ENCODE peak calls at places on chromosomes 12 and 14, in seven cellular contexts. One of them, this sample, is unnamed.
A peak's percentile ranks its signal among the peaks of the same experiment; 100 is the strongest.

GRCh38 chr14:58865520-58866281 is 227.9 kb downstream of the DACT1 start:
- DNase-seq in BE2C: no peak
- DNase-seq in stomach: no peak
- DNase-seq in ovary: no peak
- DNase-seq in adrenal gland: no peak
- DNase-seq in cardiac muscle cell: no peak
- DNase-seq in colonic mucosa: no peak
- DNase-seq in this sample: no peak

GRCh38 chr14:61077946-61078738 is 97.1 kb downstream of the SLC38A6 start:
- DNase-seq in BE2C: no peak
- DNase-seq in stomach: no peak
- DNase-seq in ovary: no peak
- DNase-seq in adrenal gland: no peak
- DNase-seq in cardiac muscle cell: no peak
- DNase-seq in colonic mucosa: no peak
- DNase-seq in this sample: no peak

GRCh38 chr14:55241673-55242072 is 29.5 kb upstream of the FBXO34 start:
- DNase-seq in BE2C: no peak
- DNase-seq in stomach: no peak
- DNase-seq in ovary: no peak
- DNase-seq in adrenal gland: no peak
- DNase-seq in cardiac muscle cell: no peak
- DNase-seq in colonic mucosa: no peak
- DNase-seq in this sample: no peak

GRCh38 chr14:105283899-105284298 is 16.9 kb downstream of the BRF1 start:
- DNase-seq in BE2C: no peak
- DNase-seq in stomach: no peak
- DNase-seq in ovary: no peak
- DNase-seq in adrenal gland: no peak
- DNase-seq in cardiac muscle cell: no peak
- DNase-seq in colonic mucosa: no peak
- DNase-seq in this sample: no peak

GRCh38 chr12:132955094-132955932 is 793 bp downstream of the ZNF605 start:
- DNase-seq in BE2C: peak; percentile 39
- DNase-seq in stomach: peak; percentile 28
- DNase-seq in ovary: peak; percentile 50
- DNase-seq in adrenal gland: peak; percentile 50
- DNase-seq in cardiac muscle cell: peak; percentile 45
- DNase-seq in colonic mucosa: peak; percentile 28
- DNase-seq in this sample: peak; percentile 50

GRCh38 chr12:20493924-20494323 is 125.6 kb downstream of the PDE3A start:
- DNase-seq in BE2C: no peak
- DNase-seq in stomach: no peak
- DNase-seq in ovary: no peak
- DNase-seq in adrenal gland: no peak
- DNase-seq in cardiac muscle cell: no peak
- DNase-seq in colonic mucosa: no peak
- DNase-seq in this sample: no peak

GRCh38 chr12:69433653-69434052 is 36.5 kb upstream of the FRS2 start:
- DNase-seq in BE2C: no peak
- DNase-seq in stomach: no peak
- DNase-seq in ovary: no peak
- DNase-seq in adrenal gland: no peak
- DNase-seq in cardiac muscle cell: no peak
- DNase-seq in colonic mucosa: no peak
- DNase-seq in this sample: no peak

GRCh38 chr12:122371475-122372045 is 50.9 kb downstream of the CLIP1 start:
- DNase-seq in BE2C: no peak
- DNase-seq in stomach: no peak
- DNase-seq in ovary: no peak
- DNase-seq in adrenal gland: no peak
- DNase-seq in cardiac muscle cell: no peak
- DNase-seq in colonic mucosa: no peak
- DNase-seq in this sample: no peak

GRCh38 chr14:104983231-104983721 is 2.3 kb upstream of the CLBA1 start:
- DNase-seq in BE2C: peak; percentile 5
- DNase-seq in stomach: no peak
- DNase-seq in ovary: peak; percentile 21
- DNase-seq in adrenal gland: no peak
- DNase-seq in cardiac muscle cell: no peak
- DNase-seq in colonic mucosa: no peak
- DNase-seq in this sample: no peak

GRCh38 chr12:24679135-24679534 is 269.8 kb downstream of the BCAT1 start:
- DNase-seq in BE2C: no peak
- DNase-seq in stomach: no peak
- DNase-seq in ovary: no peak
- DNase-seq in adrenal gland: no peak
- DNase-seq in cardiac muscle cell: no peak
- DNase-seq in colonic mucosa: no peak
- DNase-seq in this sample: no peak

GRCh38 chr12:28059678-28060077 is 87.1 kb upstream of the PTHLH start:
- DNase-seq in BE2C: no peak
- DNase-seq in stomach: no peak
- DNase-seq in ovary: no peak
- DNase-seq in adrenal gland: no peak
- DNase-seq in cardiac muscle cell: no peak
- DNase-seq in colonic mucosa: no peak
- DNase-seq in this sample: no peak

GRCh38 chr12:42474391-42474790 is 115.2 kb downstream of the PRICKLE1 start:
- DNase-seq in BE2C: no peak
- DNase-seq in stomach: no peak
- DNase-seq in ovary: no peak
- DNase-seq in adrenal gland: no peak
- DNase-seq in cardiac muscle cell: no peak
- DNase-seq in colonic mucosa: no peak
- DNase-seq in this sample: no peak

GRCh38 chr14:51094901-51095853 is at the start of gene TRIM9:
- DNase-seq in BE2C: peak; percentile 99
- DNase-seq in stomach: peak; percentile 89
- DNase-seq in ovary: peak; percentile 96
- DNase-seq in adrenal gland: peak; percentile 95
- DNase-seq in cardiac muscle cell: peak; percentile 99
- DNase-seq in colonic mucosa: peak; percentile 94
- DNase-seq in this sample: peak; percentile 94

GRCh38 chr12:75814856-75815754 is 216.5 kb downstream of the PHLDA1 start:
- DNase-seq in BE2C: peak; percentile 75
- DNase-seq in stomach: no peak
- DNase-seq in ovary: no peak
- DNase-seq in adrenal gland: no peak
- DNase-seq in cardiac muscle cell: no peak
- DNase-seq in colonic mucosa: no peak
- DNase-seq in this sample: peak; percentile 18

GRCh38 chr12:77042834-77043233 is 22.5 kb downstream of the E2F7 start:
- DNase-seq in BE2C: no peak
- DNase-seq in stomach: no peak
- DNase-seq in ovary: no peak
- DNase-seq in adrenal gland: no peak
- DNase-seq in cardiac muscle cell: no peak
- DNase-seq in colonic mucosa: no peak
- DNase-seq in this sample: no peak

GRCh38 chr14:22883191-22883976 is at the start of gene REM2:
- DNase-seq in BE2C: peak; percentile 40
- DNase-seq in stomach: no peak
- DNase-seq in ovary: peak; percentile 36
- DNase-seq in adrenal gland: no peak
- DNase-seq in cardiac muscle cell: peak; percentile 28
- DNase-seq in colonic mucosa: no peak
- DNase-seq in this sample: no peak

GRCh38 chr12:65961731-65962130 is 137.4 kb downstream of the HMGA2 start:
- DNase-seq in BE2C: no peak
- DNase-seq in stomach: no peak
- DNase-seq in ovary: no peak
- DNase-seq in adrenal gland: no peak
- DNase-seq in cardiac muscle cell: no peak
- DNase-seq in colonic mucosa: no peak
- DNase-seq in this sample: peak; percentile 21

GRCh38 chr12:65965358-65965757 is 141.1 kb downstream of the HMGA2 start:
- DNase-seq in BE2C: no peak
- DNase-seq in stomach: no peak
- DNase-seq in ovary: no peak
- DNase-seq in adrenal gland: no peak
- DNase-seq in cardiac muscle cell: no peak
- DNase-seq in colonic mucosa: no peak
- DNase-seq in this sample: no peak

GRCh38 chr12:65960820-65961691 is 136.8 kb downstream of the HMGA2 start:
- DNase-seq in BE2C: no peak
- DNase-seq in stomach: no peak
- DNase-seq in ovary: no peak
- DNase-seq in adrenal gland: no peak
- DNase-seq in cardiac muscle cell: no peak
- DNase-seq in colonic mucosa: no peak
- DNase-seq in this sample: peak; percentile 48

GRCh38 chr12:65959452-65959851 is 135.2 kb downstream of the HMGA2 start:
- DNase-seq in BE2C: no peak
- DNase-seq in stomach: no peak
- DNase-seq in ovary: no peak
- DNase-seq in adrenal gland: no peak
- DNase-seq in cardiac muscle cell: no peak
- DNase-seq in colonic mucosa: no peak
- DNase-seq in this sample: no peak

DNA sequence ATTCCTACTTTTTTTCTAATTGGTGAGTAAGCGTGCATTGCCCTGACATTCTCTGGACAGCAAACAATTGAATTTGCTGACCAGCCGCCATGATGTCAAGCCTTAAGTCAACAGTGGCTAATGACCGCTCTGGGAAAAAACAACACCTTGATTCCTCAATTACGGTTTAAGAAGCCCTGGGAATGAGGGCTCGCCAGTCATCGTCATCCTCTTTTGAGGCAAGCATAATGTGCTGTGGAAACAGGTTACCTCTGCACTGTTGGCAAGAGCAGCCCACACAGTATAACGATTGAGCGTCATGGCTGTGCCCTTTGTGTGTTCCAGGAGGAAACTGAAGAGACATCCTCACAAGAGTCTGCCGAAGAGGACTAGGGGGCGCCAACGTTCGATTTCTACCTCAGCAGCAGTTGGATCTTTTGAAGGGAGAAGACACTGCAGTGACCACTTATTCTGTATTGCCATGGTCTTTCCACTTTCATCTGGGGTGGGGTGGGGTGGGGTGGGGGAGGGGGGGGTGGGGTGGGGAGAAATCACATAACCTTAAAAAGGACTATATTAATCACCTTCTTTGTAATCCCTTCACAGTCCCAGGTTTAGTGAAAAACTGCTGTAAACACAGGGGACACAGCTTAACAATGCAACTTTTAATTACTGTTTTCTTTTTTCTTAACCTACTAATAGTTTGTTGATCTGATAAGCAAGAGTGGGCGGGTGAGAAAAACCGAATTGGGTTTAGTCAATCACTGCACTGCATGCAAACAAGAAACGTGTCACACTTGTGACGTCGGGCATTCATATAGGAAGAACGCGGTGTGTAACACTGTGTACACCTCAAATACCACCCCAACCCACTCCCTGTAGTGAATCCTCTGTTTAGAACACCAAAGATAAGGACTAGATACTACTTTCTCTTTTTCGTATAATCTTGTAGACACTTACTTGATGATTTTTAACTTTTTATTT is 138.9 kb downstream of the HMGA2 start:
- DNase-seq in BE2C: peak; percentile 17
- DNase-seq in stomach: no peak
- DNase-seq in ovary: peak; percentile 26
- DNase-seq in adrenal gland: peak; percentile 41
- DNase-seq in cardiac muscle cell: peak; percentile 13
- DNase-seq in colonic mucosa: peak; percentile 41
- DNase-seq in this sample: peak; percentile 69
- H3K27me3 ChIP-seq in BE2C: peaks cover 6% of the 10 kb centered on the region
- H3K27me3 ChIP-seq in stomach: peaks cover 17% of the 10 kb centered on the region
- H3K27me3 ChIP-seq in ovary: no peaks in the 10 kb centered on the region
- H3K27me3 ChIP-seq in adrenal gland: peaks cover 14% of the 10 kb centered on the region
- H3K27me3 ChIP-seq in cardiac muscle cell: no peaks in the 10 kb centered on the region
- H3K27me3 ChIP-seq in colonic mucosa: no peaks in the 10 kb centered on the region
- H3K27me3 ChIP-seq in this sample: no peaks in the 10 kb centered on the region

GRCh38 chr12:116759783-116760581 is 21.9 kb downstream of the RNFT2 start:
- DNase-seq in BE2C: no peak
- DNase-seq in stomach: no peak
- DNase-seq in ovary: peak; percentile 26
- DNase-seq in adrenal gland: no peak
- DNase-seq in cardiac muscle cell: peak; percentile 8
- DNase-seq in colonic mucosa: no peak
- DNase-seq in this sample: peak; percentile 29
- TF ChIP-seq CTCF in BE2C: peak; percentile 5
- TF ChIP-seq CTCF in stomach: no peak
- TF ChIP-seq CTCF in ovary: no peak
- TF ChIP-seq CTCF in adrenal gland: no peak
- TF ChIP-seq CTCF in cardiac muscle cell: no peak
- TF ChIP-seq CTCF in colonic mucosa: no peak
- TF ChIP-seq CTCF in this sample: no peak

GRCh38 chr12:52211716-52212585 is 20.1 kb upstream of the KRT80 start:
- DNase-seq in BE2C: peak; percentile 5
- DNase-seq in stomach: no peak
- DNase-seq in ovary: peak; percentile 9
- DNase-seq in adrenal gland: peak; percentile 15
- DNase-seq in cardiac muscle cell: no peak
- DNase-seq in colonic mucosa: no peak
- DNase-seq in this sample: no peak
- H3K4me1 ChIP-seq in BE2C: peaks cover 50% of the 10 kb centered on the region
- H3K4me1 ChIP-seq in stomach: peaks cover 32% of the 10 kb centered on the region
- H3K4me1 ChIP-seq in ovary: no peaks in the 10 kb centered on the region
- H3K4me1 ChIP-seq in adrenal gland: peaks cover 5% of the 10 kb centered on the region
- H3K4me1 ChIP-seq in cardiac muscle cell: peaks cover 7% of the 10 kb centered on the region
- H3K4me1 ChIP-seq in colonic mucosa: no peaks in the 10 kb centered on the region
- H3K4me1 ChIP-seq in this sample: peaks cover 54% of the 10 kb centered on the region

DNA sequence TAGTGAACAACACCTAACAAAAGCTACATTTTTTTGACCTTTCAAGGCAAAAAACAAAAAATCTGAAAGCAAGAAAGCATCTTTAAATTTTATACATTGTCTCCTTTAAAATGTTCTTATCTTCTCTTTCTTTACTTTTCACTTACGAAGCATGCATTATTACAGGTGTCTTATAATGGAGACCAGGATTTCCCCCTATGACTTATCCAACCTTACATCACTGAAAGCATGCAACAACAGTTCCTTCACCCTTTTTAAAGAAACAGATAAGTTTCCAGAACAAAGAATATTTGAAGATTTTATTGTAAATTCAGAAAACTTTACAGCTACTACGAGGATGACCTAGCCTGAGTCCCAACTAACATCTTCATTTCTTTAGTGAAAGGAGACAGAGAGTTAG is 277.2 kb downstream of the AKAP6 start:
- DNase-seq in BE2C: no peak
- DNase-seq in stomach: no peak
- DNase-seq in ovary: no peak
- DNase-seq in adrenal gland: no peak
- DNase-seq in cardiac muscle cell: no peak
- DNase-seq in colonic mucosa: no peak
- DNase-seq in this sample: no peak
- H3K27me3 ChIP-seq in BE2C: no peaks in the 10 kb centered on the region
- H3K27me3 ChIP-seq in stomach: no peaks in the 10 kb centered on the region
- H3K27me3 ChIP-seq in ovary: no peaks in the 10 kb centered on the region
- H3K27me3 ChIP-seq in adrenal gland: no peaks in the 10 kb centered on the region
- H3K27me3 ChIP-seq in cardiac muscle cell: no peaks in the 10 kb centered on the region
- H3K27me3 ChIP-seq in colonic mucosa: no peaks in the 10 kb centered on the region
- H3K27me3 ChIP-seq in this sample: no peaks in the 10 kb centered on the region

GRCh38 chr14:24146622-24146977 is 190 bp upstream of the PSME2 start:
- DNase-seq in BE2C: peak; percentile 99
- DNase-seq in stomach: peak; percentile 95
- DNase-seq in ovary: peak; percentile 91
- DNase-seq in adrenal gland: peak; percentile 98
- DNase-seq in cardiac muscle cell: peak; percentile 99
- DNase-seq in colonic mucosa: peak; percentile 97
- DNase-seq in this sample: peak; percentile 99
- TF ChIP-seq CTCF in BE2C: no peak
- TF ChIP-seq CTCF in stomach: no peak
- TF ChIP-seq CTCF in ovary: no peak
- TF ChIP-seq CTCF in adrenal gland: no peak
- TF ChIP-seq CTCF in cardiac muscle cell: no peak
- TF ChIP-seq CTCF in colonic mucosa: no peak
- TF ChIP-seq CTCF in this sample: no peak

This sample was measured in thyroid gland.